ENCODE peak calls at places on chromosomes 4 and X, in four cellular contexts. P, Z, B and D are unnamed samples.

GRCh38 chrX:13101439-13102139 is 57.2 kb upstream of the FAM9C start:
- DNase-seq in P (no peak), Z (no peak), B (peak; percentile 73), D (peak; percentile 96)

GRCh38 chrX:107552976-107553375 is 75.3 kb upstream of the PRPS1 start:
- DNase-seq in P (no peak), Z (no peak), B (peak; percentile 22), D (no peak)

GRCh38 chr4:153152453-153153338 is 51.5 kb upstream of the TRIM2 start:
- DNase-seq in P (no peak), Z (peak; percentile 71), B (no peak), D (no peak)

GRCh38 chrX:74458738-74459137 is 37.4 kb downstream of the SLC16A2 start:
- DNase-seq in P (no peak), Z (no peak), B (no peak), D (peak; percentile 37)

GRCh38 chrX:68832101-68832416 is 3.2 kb downstream of the EFNB1 start:
- DNase-seq in P (no peak), Z (peak; percentile 40), B (no peak), D (no peak)

GRCh38 chrX:5788930-5789329 is 439.7 kb downstream of the NLGN4X start:
- DNase-seq in P (no peak), Z (no peak), B (no peak), D (no peak)

GRCh38 chrX:154546354-154547244 is at the start of gene G6PD:
- DNase-seq in P (peak; percentile 43), Z (peak; percentile 86), B (peak; percentile 96), D (peak; percentile 86)

GRCh38 chr4:24266951-24267577 is 317.3 kb downstream of the DHX15 start:
- DNase-seq in P (no peak), Z (no peak), B (no peak), D (no peak)

GRCh38 chrX:136667446-136668168 is 19.6 kb downstream of the CD40LG start:
- DNase-seq in P (no peak), Z (no peak), B (no peak), D (no peak)

GRCh38 chrX:46572295-46572936 is 1.1 kb upstream of the CHST7 start:
- DNase-seq in P (no peak), Z (no peak), B (no peak), D (no peak)

GRCh38 chr4:16727218-16727617 is 171.2 kb downstream of the LDB2 start:
- DNase-seq in P (no peak), Z (no peak), B (no peak), D (no peak)

GRCh38 chr4:28391877-28392276 is 1531.2 kb downstream of the STIM2 start:
- DNase-seq in P (no peak), Z (no peak), B (no peak), D (no peak)

GRCh38 chr4:137635596-137635995 is 103.3 kb upstream of the PCDH18 start:
- DNase-seq in P (no peak), Z (no peak), B (no peak), D (no peak)

GRCh38 chr4:83282049-83282535 is 2.5 kb downstream of the COQ2 start:
- DNase-seq in P (peak; percentile 53), Z (peak; percentile 52), B (peak; percentile 40), D (peak; percentile 52)

GRCh38 chr4:123529278-123529568 is 132.6 kb downstream of the SPRY1 start:
- DNase-seq in P (no peak), Z (no peak), B (no peak), D (no peak)

GRCh38 chrX:14913241-14913640 is 40.0 kb downstream of the MOSPD2 start:
- DNase-seq in P (no peak), Z (no peak), B (no peak), D (no peak)

GRCh38 chr4:41531561-41532245 is 6.3 kb upstream of the LIMCH1 start:
- DNase-seq in P (no peak), Z (no peak), B (no peak), D (no peak)

GRCh38 chrX:65241059-65241721 is 264.9 kb upstream of the ZC4H2 start:
- DNase-seq in P (peak; percentile 83), Z (no peak), B (no peak), D (no peak)

GRCh38 chrX:74449322-74449936 is 28.1 kb downstream of the SLC16A2 start:
- DNase-seq in P (no peak), Z (no peak), B (no peak), D (peak; percentile 7)

GRCh38 chrX:82412851-82413250 is 1095.2 kb upstream of the POU3F4 start:
- DNase-seq in P (no peak), Z (no peak), B (no peak), D (no peak)

DNA sequence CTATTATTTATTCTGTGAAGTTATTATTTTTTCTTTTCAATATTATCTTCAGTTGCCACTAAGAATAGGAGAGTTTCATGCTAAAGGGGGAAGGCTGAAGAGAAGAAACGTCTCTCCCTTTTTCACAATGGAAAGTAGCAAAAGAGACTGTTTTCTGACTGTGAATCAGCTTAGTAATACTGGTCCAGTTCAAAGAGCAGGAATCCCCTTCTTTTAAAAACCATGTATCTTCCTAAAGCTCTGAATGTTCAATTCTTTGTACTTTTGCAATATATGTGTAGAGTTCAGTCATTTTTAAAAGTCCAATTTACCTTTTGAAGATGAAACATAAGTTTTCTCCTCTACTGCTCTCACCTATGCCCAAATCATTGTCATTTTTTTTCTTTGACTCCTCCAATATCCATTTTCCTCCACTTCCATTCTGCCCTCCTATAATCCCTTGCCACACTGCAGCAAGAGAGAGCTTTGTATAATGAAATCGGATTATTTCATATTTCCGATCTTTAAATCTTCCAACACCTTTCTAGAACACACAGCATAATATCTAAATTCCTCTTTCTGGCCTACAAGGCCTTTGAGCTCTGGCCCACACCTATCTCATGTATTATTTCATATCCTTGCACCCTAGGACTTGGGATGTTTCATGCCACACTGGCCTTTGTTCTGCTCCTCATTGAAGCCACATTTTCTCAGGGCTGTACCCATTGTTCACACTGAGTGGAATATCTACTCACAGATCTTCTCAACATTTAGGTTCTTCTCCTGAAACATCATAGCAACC is 195.3 kb downstream of the CAMK2D start:
- DNase-seq in P (no peak), Z (no peak), B (no peak), D (no peak)
- TF ChIP-seq KDM1A in P (no peak), Z (no peak), B (no peak), D (no peak)

GRCh38 chr4:108446554-108446953 is 173.8 kb upstream of the RPL34 start:
- DNase-seq in P (no peak), Z (no peak), B (no peak), D (no peak)
- TF ChIP-seq RNF2 in P (no peak), Z (no peak), B (no peak), D (no peak)

DNA sequence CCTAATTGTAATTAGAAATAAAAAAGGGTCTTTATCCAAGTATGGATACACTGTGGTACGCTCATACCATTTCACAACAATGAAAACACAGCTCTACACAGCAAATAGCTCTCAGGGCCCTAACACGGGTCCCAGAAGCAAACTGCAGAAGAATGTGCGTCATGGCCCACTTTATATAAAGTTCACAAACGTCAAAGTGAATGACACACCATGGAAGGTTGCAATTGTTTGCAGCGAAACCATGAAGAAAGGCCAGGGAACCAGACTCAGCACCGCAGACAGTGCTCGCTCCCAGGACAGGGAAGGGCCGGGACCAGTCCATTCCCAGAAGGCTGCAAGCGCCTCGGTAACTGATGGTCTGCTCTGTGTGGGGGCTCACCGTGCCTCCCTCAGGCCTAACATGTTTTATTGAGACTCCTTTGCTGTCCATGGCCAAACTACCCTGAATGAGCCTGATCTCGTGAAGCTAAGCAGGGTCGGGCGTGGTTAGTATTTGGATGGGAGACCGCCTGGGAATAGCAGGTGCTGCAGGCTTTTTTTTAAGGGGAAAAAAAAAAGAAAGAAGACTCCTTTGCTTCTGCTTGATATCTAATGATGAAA is 47.8 kb downstream of the ACOX3 start:
- DNase-seq in P (no peak), Z (no peak), B (no peak), D (no peak)
- TF ChIP-seq CEBPB in P (no peak), Z (no peak), B (no peak), D (no peak)

DNA sequence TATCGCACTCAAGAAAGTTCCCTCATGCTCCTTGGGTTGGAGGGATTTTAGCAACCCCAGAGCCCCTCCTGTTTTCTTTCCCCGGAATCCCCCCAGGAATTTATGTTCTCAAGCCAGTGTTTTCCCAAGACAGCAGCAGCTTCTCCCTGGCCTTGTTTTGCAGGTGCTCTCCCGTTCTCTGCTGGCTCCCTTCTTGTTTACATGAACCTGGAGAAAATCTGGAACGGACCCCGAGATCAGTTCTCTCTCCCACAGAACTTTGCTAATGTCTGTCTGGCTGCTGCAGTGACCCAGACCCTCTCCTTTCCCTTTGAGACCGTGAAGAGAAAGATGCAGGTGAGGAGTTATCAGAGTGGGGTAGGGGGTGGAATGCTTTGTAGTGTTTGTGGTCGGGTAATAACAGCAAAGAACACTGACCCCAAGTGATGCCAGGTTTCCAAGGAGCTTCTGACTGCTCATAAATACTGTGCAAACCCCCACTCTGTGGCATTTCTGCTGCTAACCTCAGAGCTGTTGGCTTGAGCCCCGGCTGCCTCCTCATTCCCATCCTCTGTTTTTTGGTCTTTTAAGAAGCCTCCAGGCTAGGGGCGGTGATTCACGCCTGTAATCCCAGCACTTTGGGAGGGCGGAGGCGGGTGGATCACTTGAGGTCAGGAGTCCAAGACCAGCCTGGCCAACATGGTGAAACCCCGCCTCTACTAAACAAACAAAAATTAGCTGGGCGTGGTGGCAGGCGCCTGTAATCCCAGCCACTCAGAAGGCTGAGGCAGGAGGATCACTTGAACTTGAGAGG is 11.1 kb downstream of the SLC25A43 start:
- DNase-seq in P (peak; percentile 57), Z (no peak), B (no peak), D (peak; percentile 90)
- TF ChIP-seq KDM1A in P (no peak), Z (no peak), B (peak; percentile 68), D (no peak)

GRCh38 chrX:255923-256331 is 25.3 kb upstream of the PLCXD1 start:
- DNase-seq in P (no peak), Z (no peak), B (no peak), D (peak; percentile 1)
- TF ChIP-seq RNF2 in P (no peak), Z (no peak), B (no peak), D (no peak)

GRCh38 chr4:119652978-119653377 is 24.4 kb upstream of the PDE5A start:
- DNase-seq in P (no peak), Z (no peak), B (no peak), D (no peak)
- TF ChIP-seq CEBPB in P (no peak), Z (no peak), B (no peak), D (no peak)

DNA sequence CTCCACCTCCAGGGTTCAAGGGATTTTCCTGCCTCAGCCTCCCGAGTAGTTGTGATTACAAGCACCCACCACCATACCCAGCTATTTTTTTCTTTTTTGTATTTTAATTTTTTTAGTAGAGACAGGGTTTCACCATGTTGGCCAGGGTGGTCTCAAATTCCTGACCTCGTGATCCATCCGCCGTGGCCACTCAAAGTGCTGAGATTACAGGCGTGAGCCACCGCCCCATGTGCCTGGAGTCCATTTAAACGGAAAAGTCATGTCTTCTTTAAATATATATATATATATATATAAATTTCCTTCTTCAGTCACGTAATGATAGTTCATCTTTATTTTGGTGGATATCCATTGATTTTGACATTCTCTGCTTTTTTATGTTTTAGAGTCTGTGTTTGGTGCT is 264.0 kb upstream of the PITX2 start:
- DNase-seq in P (no peak), Z (no peak), B (no peak), D (no peak)
- TF ChIP-seq KDM1A in P (no peak), Z (no peak), B (no peak), D (no peak)

GRCh38 chr4:151227731-151228130 is 49.2 kb upstream of the PRSS48 start:
- DNase-seq in P (no peak), Z (no peak), B (no peak), D (no peak)
- TF ChIP-seq RNF2 in P (no peak), Z (no peak), B (no peak), D (no peak)

GRCh38 chrX:1368385-1368698 is 23.6 kb downstream of the SLC25A6 start:
- DNase-seq in P (no peak), Z (no peak), B (no peak), D (no peak)
- TF ChIP-seq CEBPB in P (no peak), Z (no peak), B (no peak), D (no peak)